ENCODE peak calls at places on chromosome 16, in six cellular contexts. Y is gastrocnemius medialis; G is myocyte; F is head of caudate nucleus; S is activated CD4-positive, alpha-beta T cell treated with anti-CD3 and anti-CD28 coated beads for 36 hours; J is hippocampal formation. N is an unnamed sample.

GRCh38 chr16:89020068-89020924 is 43.3 kb upstream of the CBFA2T3 start:
- DNase-seq in S (peak; percentile 60), F (peak; percentile 2), G (no peak), Y (no peak), J (no peak), N (peak; percentile 48)

GRCh38 chr16:85187447-85187846 is 75.2 kb upstream of the CIBAR2 start:
- DNase-seq in F (no peak), J (no peak), G (no peak), Y (no peak), S (no peak), N (no peak)

GRCh38 chr16:50006954-50007353 is 18.1 kb upstream of the CNEP1R1 start:
- DNase-seq in S (no peak), G (no peak), Y (no peak), F (no peak), J (no peak), N (no peak)

GRCh38 chr16:24906901-24907300 is 61.1 kb downstream of the SLC5A11 start:
- DNase-seq in J (no peak), S (no peak), Y (no peak), F (no peak), G (no peak), N (no peak)

GRCh38 chr16:76910931-76911330 is 280.1 kb upstream of the MON1B start:
- DNase-seq in J (no peak), S (no peak), G (no peak), F (no peak), Y (no peak), N (no peak)

GRCh38 chr16:56246051-56246817 is 54.9 kb downstream of the GNAO1 start:
- DNase-seq in J (peak; percentile 92), S (no peak), Y (no peak), G (no peak), F (peak; percentile 76), N (no peak)

GRCh38 chr16:795580-796229 is 4.8 kb downstream of the GNG13 start:
- DNase-seq in S (no peak), F (no peak), J (no peak), G (no peak), Y (no peak), N (no peak)

GRCh38 chr16:19382084-19382801 is 35.4 kb upstream of the TMC5 start:
- DNase-seq in Y (no peak), F (no peak), G (no peak), J (no peak), S (no peak), N (no peak)

GRCh38 chr16:72856797-72857196 is 191.1 kb downstream of the ZFHX3 start:
- DNase-seq in Y (no peak), F (no peak), G (no peak), J (no peak), S (peak; percentile 48), N (no peak)

GRCh38 chr16:8182761-8183160 is 407.6 kb downstream of the TMEM114 start:
- DNase-seq in S (peak; percentile 2), J (no peak), Y (no peak), F (no peak), G (no peak), N (no peak)